ENCODE peak calls at places on chromosomes 4 and X, in five cellular contexts. One of them, this sample, is unnamed.

GRCh38 chrX:110167952-110168451 is 149.9 kb downstream of the AMMECR1 start:
- DNase-seq in H1: no peak
- DNase-seq in neuronal stem cell: peak
- DNase-seq in IMR-90: no peak
- DNase-seq in mesenchymal stem cell: peak
- DNase-seq in this sample: peak

GRCh38 chr4:104615496-104615895 is 120.8 kb upstream of the CXXC4 start:
- DNase-seq in neuronal stem cell: no peak
- DNase-seq in H1: no peak
- DNase-seq in IMR-90: no peak
- DNase-seq in mesenchymal stem cell: no peak
- DNase-seq in this sample: no peak

GRCh38 chr4:139267301-139267700 is 12.7 kb downstream of the MGARP start:
- DNase-seq in IMR-90: no peak
- DNase-seq in mesenchymal stem cell: no peak
- DNase-seq in H1: no peak
- DNase-seq in neuronal stem cell: no peak
- DNase-seq in this sample: no peak

GRCh38 chr4:125268065-125268755 is 46.5 kb upstream of the FAT4 start:
- DNase-seq in H1: no peak
- DNase-seq in mesenchymal stem cell: peak
- DNase-seq in IMR-90: no peak
- DNase-seq in neuronal stem cell: no peak
- DNase-seq in this sample: no peak

GRCh38 chrX:281166-281999 is at the start of gene PLCXD1:
- DNase-seq in H1: peak
- DNase-seq in neuronal stem cell: peak
- DNase-seq in IMR-90: peak
- DNase-seq in mesenchymal stem cell: peak
- DNase-seq in this sample: peak

GRCh38 chr4:159250751-159251325 is 148.0 kb downstream of the RAPGEF2 start:
- DNase-seq in H1: no peak
- DNase-seq in mesenchymal stem cell: no peak
- DNase-seq in neuronal stem cell: no peak
- DNase-seq in IMR-90: no peak
- DNase-seq in this sample: no peak

GRCh38 chrX:53317365-53318069 is 36.1 kb upstream of the IQSEC2 start:
- DNase-seq in IMR-90: peak
- DNase-seq in H1: peak
- DNase-seq in mesenchymal stem cell: peak
- DNase-seq in neuronal stem cell: peak
- DNase-seq in this sample: peak

GRCh38 chrX:109511113-109511512 is 25.5 kb upstream of the NXT2 start:
- DNase-seq in neuronal stem cell: no peak
- DNase-seq in mesenchymal stem cell: no peak
- DNase-seq in H1: no peak
- DNase-seq in IMR-90: no peak
- DNase-seq in this sample: no peak

GRCh38 chr4:38223306-38223705 is 263.1 kb downstream of the PTTG2 start:
- DNase-seq in mesenchymal stem cell: no peak
- DNase-seq in neuronal stem cell: no peak
- DNase-seq in H1: no peak
- DNase-seq in IMR-90: no peak
- DNase-seq in this sample: no peak

GRCh38 chrX:107167163-107167921 is 38.9 kb downstream of the NUP62CL start:
- DNase-seq in H1: no peak
- DNase-seq in mesenchymal stem cell: no peak
- DNase-seq in neuronal stem cell: no peak
- DNase-seq in IMR-90: no peak
- DNase-seq in this sample: no peak

GRCh38 chr4:159378056-159378616 is 275.3 kb downstream of the RAPGEF2 start:
- DNase-seq in mesenchymal stem cell: no peak
- DNase-seq in neuronal stem cell: no peak
- DNase-seq in H1: no peak
- DNase-seq in IMR-90: no peak
- DNase-seq in this sample: no peak

GRCh38 chr4:30815685-30816084 is 95.5 kb downstream of the PCDH7 start:
- DNase-seq in IMR-90: no peak
- DNase-seq in H1: no peak
- DNase-seq in mesenchymal stem cell: no peak
- DNase-seq in neuronal stem cell: no peak
- DNase-seq in this sample: no peak

GRCh38 chrX:150362599-150363481 is at the start of gene MAMLD1:
- DNase-seq in IMR-90: peak
- DNase-seq in neuronal stem cell: no peak
- DNase-seq in mesenchymal stem cell: peak
- DNase-seq in H1: no peak
- DNase-seq in this sample: peak

GRCh38 chr4:110231869-110232268 is 33.5 kb upstream of the ELOVL6 start:
- DNase-seq in IMR-90: no peak
- DNase-seq in neuronal stem cell: no peak
- DNase-seq in H1: no peak
- DNase-seq in mesenchymal stem cell: no peak
- DNase-seq in this sample: no peak

GRCh38 chr4:2928242-2929155 is 34.7 kb downstream of the NOP14 start:
- DNase-seq in IMR-90: no peak
- DNase-seq in H1: no peak
- DNase-seq in neuronal stem cell: no peak
- DNase-seq in mesenchymal stem cell: no peak
- DNase-seq in this sample: peak

GRCh38 chr4:76011018-76011670 is 3.8 kb upstream of the CXCL9 start:
- DNase-seq in H1: no peak
- DNase-seq in mesenchymal stem cell: no peak
- DNase-seq in neuronal stem cell: no peak
- DNase-seq in IMR-90: no peak
- DNase-seq in this sample: peak
- H3K9ac ChIP-seq in H1: no peak
- H3K9ac ChIP-seq in mesenchymal stem cell: peak
- H3K9ac ChIP-seq in neuronal stem cell: no peak
- H3K9ac ChIP-seq in IMR-90: peak
- H3K9ac ChIP-seq in this sample: no peak

DNA sequence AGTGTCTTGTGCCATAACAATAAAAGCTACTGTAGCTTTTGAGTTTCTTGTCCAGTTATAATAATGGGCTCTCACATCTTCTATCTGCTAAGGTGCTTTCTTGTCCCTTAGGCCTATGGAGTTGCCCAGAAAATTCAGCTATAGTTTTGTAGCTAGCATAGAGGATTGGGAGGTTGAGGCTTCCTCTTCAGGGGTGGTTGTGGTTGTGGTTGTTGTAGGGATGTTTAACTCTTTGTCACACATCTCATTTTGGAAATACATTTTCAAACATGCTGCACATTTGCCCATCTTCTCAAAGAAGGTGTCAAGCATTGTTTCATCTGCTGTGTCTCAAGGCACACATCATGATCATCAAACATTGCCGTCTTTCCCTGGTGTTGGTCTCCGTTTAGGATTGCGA is 65.0 kb downstream of the ATXN3L start:
- DNase-seq in IMR-90: no peak
- DNase-seq in H1: no peak
- DNase-seq in neuronal stem cell: no peak
- DNase-seq in mesenchymal stem cell: no peak
- DNase-seq in this sample: no peak
- H3K18ac ChIP-seq in IMR-90: peak
- H3K18ac ChIP-seq in H1: no peak
- H3K18ac ChIP-seq in neuronal stem cell: no peak
- H3K18ac ChIP-seq in mesenchymal stem cell: no peak
- H3K18ac ChIP-seq in this sample: no peak

GRCh38 chr4:145731026-145731425 is 51.1 kb downstream of the C4orf51 start:
- DNase-seq in mesenchymal stem cell: peak
- DNase-seq in H1: no peak
- DNase-seq in IMR-90: peak
- DNase-seq in neuronal stem cell: no peak
- DNase-seq in this sample: no peak

GRCh38 chr4:145734051-145734450 is 54.1 kb downstream of the C4orf51 start:
- DNase-seq in neuronal stem cell: no peak
- DNase-seq in IMR-90: no peak
- DNase-seq in mesenchymal stem cell: peak
- DNase-seq in H1: no peak
- DNase-seq in this sample: no peak

GRCh38 chr4:145732895-145733880 is 53.2 kb downstream of the C4orf51 start:
- DNase-seq in H1: peak
- DNase-seq in mesenchymal stem cell: peak
- DNase-seq in IMR-90: peak
- DNase-seq in neuronal stem cell: peak
- DNase-seq in this sample: peak

GRCh38 chr4:145732001-145732400 is 52.1 kb downstream of the C4orf51 start:
- DNase-seq in IMR-90: no peak
- DNase-seq in H1: no peak
- DNase-seq in mesenchymal stem cell: peak
- DNase-seq in neuronal stem cell: no peak
- DNase-seq in this sample: no peak

DNA sequence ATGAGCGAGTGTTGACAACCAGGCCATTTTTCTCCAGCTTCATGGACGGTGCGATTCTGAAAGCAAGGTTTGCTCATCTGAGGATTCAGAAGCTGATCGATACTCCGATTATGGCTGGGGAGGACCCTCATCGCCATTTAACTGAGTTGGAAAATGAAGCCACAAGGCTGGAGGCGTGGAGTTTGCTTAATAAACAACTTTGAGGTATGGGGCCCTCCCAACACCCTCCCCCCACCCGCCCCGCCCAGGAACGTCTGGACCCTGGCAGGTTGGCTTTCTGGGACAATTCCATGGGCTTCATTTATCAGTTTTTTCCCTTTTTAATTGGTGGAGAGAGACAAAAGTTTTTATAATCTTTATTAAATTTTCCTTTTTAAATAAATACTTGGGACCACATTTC is 52.5 kb downstream of the C4orf51 start:
- DNase-seq in H1: no peak
- DNase-seq in mesenchymal stem cell: peak
- DNase-seq in neuronal stem cell: no peak
- DNase-seq in IMR-90: no peak
- DNase-seq in this sample: no peak
- H3K14ac ChIP-seq in H1: no peak
- H3K14ac ChIP-seq in mesenchymal stem cell: no peak
- H3K14ac ChIP-seq in neuronal stem cell: no peak
- H3K14ac ChIP-seq in IMR-90: peak
- H3K14ac ChIP-seq in this sample: no peak

GRCh38 chr4:98568896-98569663 is 89.3 kb downstream of the TSPAN5 start:
- DNase-seq in mesenchymal stem cell: no peak
- DNase-seq in H1: no peak
- DNase-seq in IMR-90: no peak
- DNase-seq in neuronal stem cell: no peak
- DNase-seq in this sample: no peak

GRCh38 chr4:98564847-98565246 is 93.6 kb downstream of the TSPAN5 start:
- DNase-seq in mesenchymal stem cell: no peak
- DNase-seq in IMR-90: no peak
- DNase-seq in H1: no peak
- DNase-seq in neuronal stem cell: no peak
- DNase-seq in this sample: no peak

GRCh38 chr4:98565646-98566403 is 92.6 kb downstream of the TSPAN5 start:
- DNase-seq in H1: no peak
- DNase-seq in IMR-90: no peak
- DNase-seq in mesenchymal stem cell: no peak
- DNase-seq in neuronal stem cell: no peak
- DNase-seq in this sample: no peak

GRCh38 chr4:98567611-98568010 is 90.8 kb downstream of the TSPAN5 start:
- DNase-seq in neuronal stem cell: no peak
- DNase-seq in mesenchymal stem cell: no peak
- DNase-seq in H1: no peak
- DNase-seq in IMR-90: no peak
- DNase-seq in this sample: no peak

GRCh38 chr4:98566491-98567008 is 91.9 kb downstream of the TSPAN5 start:
- DNase-seq in H1: no peak
- DNase-seq in neuronal stem cell: no peak
- DNase-seq in mesenchymal stem cell: peak
- DNase-seq in IMR-90: peak
- DNase-seq in this sample: no peak
- H3K9ac ChIP-seq in H1: no peak
- H3K9ac ChIP-seq in neuronal stem cell: no peak
- H3K9ac ChIP-seq in mesenchymal stem cell: no peak
- H3K9ac ChIP-seq in IMR-90: no peak
- H3K9ac ChIP-seq in this sample: no peak

DNA sequence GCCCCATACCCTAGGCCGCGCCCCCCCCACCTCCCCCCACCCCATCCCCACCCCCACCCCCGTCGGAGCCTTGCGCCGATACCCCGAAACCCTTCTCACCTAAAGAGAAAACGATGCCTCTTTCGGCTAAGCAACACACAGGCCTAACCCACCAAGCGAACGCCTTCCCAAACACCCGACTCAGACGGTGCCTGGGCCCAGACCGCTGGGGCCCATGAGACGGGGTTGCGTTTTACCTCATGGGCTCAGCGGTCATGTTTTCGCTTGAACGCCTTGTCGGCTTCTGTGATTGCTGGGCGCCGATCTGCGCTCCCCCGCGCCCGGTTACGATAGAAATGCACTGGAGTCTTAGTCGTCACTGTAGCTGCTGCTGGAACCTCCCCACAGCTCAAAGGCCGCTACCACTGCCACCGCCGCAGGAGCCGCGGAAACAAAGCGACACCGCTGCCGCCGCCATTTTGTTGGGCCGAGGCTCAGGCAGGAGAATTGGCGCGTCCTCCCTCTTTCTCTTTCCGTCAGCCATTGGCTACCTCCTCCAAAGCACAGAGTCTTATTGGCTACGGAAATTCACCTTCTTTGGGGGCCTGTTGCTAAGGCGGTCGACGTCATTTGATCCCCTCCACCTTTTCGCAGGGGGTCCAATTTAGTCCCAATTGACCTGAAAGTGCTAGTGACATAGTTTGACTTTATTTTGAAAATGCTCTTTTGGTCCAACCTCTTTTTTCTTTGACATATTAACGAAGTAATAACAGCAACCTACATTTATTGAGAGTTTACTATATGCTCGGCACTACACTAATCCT is at the start of gene ATRX:
- DNase-seq in IMR-90: peak
- DNase-seq in mesenchymal stem cell: peak
- DNase-seq in neuronal stem cell: peak
- DNase-seq in H1: peak
- DNase-seq in this sample: peak
- H3K18ac ChIP-seq in IMR-90: peak
- H3K18ac ChIP-seq in mesenchymal stem cell: peak
- H3K18ac ChIP-seq in neuronal stem cell: peak
- H3K18ac ChIP-seq in H1: peak
- H3K18ac ChIP-seq in this sample: peak